ENCODE peak calls at places on chromosomes 11 and 22, in ten cellular contexts. R is IMR-90, B is body of pancreas, K is uterus, U is right lobe of liver, P is heart left ventricle, M is endothelial cell of umbilical vein, N is tibial nerve, X is Peyer's patch, W is A549. E is an unnamed sample. For H3K4me1, the result is how much of the 10 kb centered on the place peaks cover.

GRCh38 chr11:9574556-9574805 is 1.0 kb downstream of the WEE1 start:
- DNase-seq in R (no peak), B (no peak), K (peak), U (peak), P (peak), M (peak), N (no peak), X (peak), W (peak), E (no peak)

GRCh38 chr11:114315749-114316368 is 19.7 kb downstream of the NNMT start:
- DNase-seq in R (no peak), B (peak), K (peak), U (peak), P (no peak), M (peak), N (no peak), X (no peak), W (peak), E (no peak)

GRCh38 chr22:45112136-45112879 is 51.4 kb upstream of the NUP50 start:
- DNase-seq in R (peak), B (no peak), K (no peak), U (no peak), P (no peak), M (no peak), N (no peak), X (no peak), W (no peak), E (no peak)

GRCh38 chr22:32858957-32859356 is 57.5 kb downstream of the TIMP3 start:
- DNase-seq in R (no peak), B (no peak), K (no peak), U (no peak), P (no peak), M (no peak), N (no peak), X (no peak), W (no peak), E (no peak)

GRCh38 chr22:26685601-26686000 is 28.2 kb downstream of the MIAT start:
- DNase-seq in R (no peak), B (no peak), K (no peak), U (no peak), P (no peak), M (no peak), N (no peak), X (no peak), W (no peak), E (no peak)

GRCh38 chr22:25148149-25148691 is 51.4 kb upstream of the CRYBB3 start:
- DNase-seq in R (no peak), B (peak), K (no peak), U (peak), P (no peak), M (peak), N (no peak), X (no peak), W (no peak), E (no peak)

GRCh38 chr22:33427461-33427860 is 369.3 kb upstream of the SYN3 start:
- DNase-seq in R (no peak), B (no peak), K (no peak), U (no peak), P (no peak), M (no peak), N (no peak), X (no peak), W (no peak), E (no peak)

GRCh38 chr11:67266424-67267187 is at the start of gene GRK2:
- DNase-seq in R (peak), B (peak), K (peak), U (peak), P (no peak), M (no peak), N (no peak), X (no peak), W (peak), E (no peak)

GRCh38 chr11:122804796-122805195 is 33.5 kb upstream of the CRTAM start:
- DNase-seq in R (no peak), B (no peak), K (no peak), U (no peak), P (no peak), M (no peak), N (no peak), X (no peak), W (no peak), E (no peak)

GRCh38 chr11:86947541-86947940 is 7.7 kb downstream of the FZD4 start:
- DNase-seq in R (peak), B (no peak), K (no peak), U (no peak), P (no peak), M (peak), N (no peak), X (no peak), W (no peak), E (no peak)

GRCh38 chr22:45775569-45776312 is 104.1 kb downstream of the ATXN10 start:
- DNase-seq in R (no peak), B (no peak), K (no peak), U (no peak), P (no peak), M (no peak), N (no peak), X (peak), W (no peak), E (no peak)

GRCh38 chr11:110795124-110795624 is 82.9 kb upstream of the ARHGAP20 start:
- DNase-seq in R (peak), B (no peak), K (no peak), U (no peak), P (no peak), M (peak), N (no peak), X (no peak), W (no peak), E (no peak)

GRCh38 chr11:37422511-37422910 is 824.5 kb upstream of the RAG2 start:
- DNase-seq in R (no peak), B (no peak), K (no peak), U (no peak), P (no peak), M (no peak), N (no peak), X (no peak), W (no peak), E (no peak)

GRCh38 chr11:67483901-67484665 is 1.3 kb downstream of the AIP start:
- DNase-seq in R (no peak), B (no peak), K (no peak), U (no peak), P (no peak), M (no peak), N (no peak), X (peak), W (no peak), E (no peak)

GRCh38 chr11:67407700-67408163 is 3.8 kb downstream of the TBC1D10C start:
- DNase-seq in R (no peak), B (no peak), K (no peak), U (no peak), P (no peak), M (no peak), N (no peak), X (no peak), W (no peak), E (no peak)

GRCh38 chr22:38132794-38133193 is 22.3 kb upstream of the BAIAP2L2 start:
- DNase-seq in R (no peak), B (no peak), K (no peak), U (peak), P (no peak), M (no peak), N (no peak), X (no peak), W (no peak), E (no peak)

GRCh38 chr11:87583931-87584330 is 546.2 kb downstream of the TMEM135 start:
- DNase-seq in R (no peak), B (no peak), K (no peak), U (no peak), P (no peak), M (no peak), N (no peak), X (no peak), W (no peak), E (no peak)

GRCh38 chr22:46149998-46150549 is at the start of gene PPARA:
- DNase-seq in R (peak), B (peak), K (peak), U (peak), P (peak), M (peak), N (peak), X (peak), W (peak), E (no peak)

GRCh38 chr11:125886997-125887372 is 483 bp upstream of the HYLS1 start:
- DNase-seq in R (no peak), B (peak), K (peak), U (no peak), P (peak), M (no peak), N (no peak), X (peak), W (peak), E (no peak)

GRCh38 chr11:113725411-113725810 is 19.3 kb upstream of the TMPRSS5 start:
- DNase-seq in R (no peak), B (no peak), K (no peak), U (no peak), P (no peak), M (no peak), N (no peak), X (no peak), W (no peak), E (no peak)

GRCh38 chr22:44305888-44306287 is 6.9 kb downstream of the SHISAL1 start:
- DNase-seq in R (no peak), B (no peak), K (peak), U (no peak), P (no peak), M (no peak), N (no peak), X (no peak), W (no peak), E (no peak)

GRCh38 chr11:433641-434040 is 8.2 kb downstream of the ANO9 start:
- DNase-seq in R (no peak), B (no peak), K (no peak), U (peak), P (no peak), M (no peak), N (no peak), X (no peak), W (no peak), E (no peak)

DNA sequence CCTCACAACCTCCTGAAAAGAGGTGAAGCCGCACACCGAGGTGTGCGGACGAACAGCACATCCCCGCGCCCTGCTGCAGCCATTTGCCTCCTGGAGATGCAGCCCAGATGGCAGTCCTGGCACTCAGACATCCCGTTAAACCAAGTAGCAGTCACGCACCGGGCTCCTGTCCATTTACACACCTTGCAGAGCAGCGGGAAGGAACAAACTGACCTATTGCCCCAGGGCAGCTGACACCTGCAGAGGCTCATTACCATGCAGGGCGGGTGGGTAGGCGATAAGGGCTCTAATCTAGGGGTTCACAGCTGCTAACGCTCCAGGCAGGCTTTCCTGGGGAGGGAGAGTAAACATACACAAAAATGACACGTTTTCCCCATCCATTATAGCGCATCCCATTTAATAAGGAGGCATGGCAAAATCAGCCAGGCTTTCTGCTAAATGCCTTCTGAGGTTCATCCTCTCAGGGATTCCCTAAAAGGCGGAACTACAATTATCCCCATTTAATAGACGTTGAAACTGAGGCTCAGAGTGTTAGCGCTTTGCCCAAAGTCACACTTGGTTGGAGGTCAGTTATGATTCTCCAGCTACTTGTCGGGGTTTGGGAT is 788 bp upstream of the EHBP1L1 start:
- DNase-seq in R (no peak), B (peak), K (no peak), U (no peak), P (no peak), M (peak), N (no peak), X (peak), W (no peak), E (no peak)
- TF ChIP-seq POLR2A in R (no peak), B (no peak), K (no peak), U (no peak), P (no peak), M (no peak), N (no peak), X (peak), W (no peak), E (no peak)

GRCh38 chr11:57426439-57426753 is 525 bp downstream of the SLC43A3 start:
- DNase-seq in R (no peak), B (no peak), K (no peak), U (no peak), P (no peak), M (no peak), N (no peak), X (no peak), W (no peak), E (no peak)
- H3K4me1 ChIP-seq in R (under half), B (half or more), K (under half), U (half or more), P (half or more), M (under half), N (under half), X (under half), W (under half), E (half or more)

DNA sequence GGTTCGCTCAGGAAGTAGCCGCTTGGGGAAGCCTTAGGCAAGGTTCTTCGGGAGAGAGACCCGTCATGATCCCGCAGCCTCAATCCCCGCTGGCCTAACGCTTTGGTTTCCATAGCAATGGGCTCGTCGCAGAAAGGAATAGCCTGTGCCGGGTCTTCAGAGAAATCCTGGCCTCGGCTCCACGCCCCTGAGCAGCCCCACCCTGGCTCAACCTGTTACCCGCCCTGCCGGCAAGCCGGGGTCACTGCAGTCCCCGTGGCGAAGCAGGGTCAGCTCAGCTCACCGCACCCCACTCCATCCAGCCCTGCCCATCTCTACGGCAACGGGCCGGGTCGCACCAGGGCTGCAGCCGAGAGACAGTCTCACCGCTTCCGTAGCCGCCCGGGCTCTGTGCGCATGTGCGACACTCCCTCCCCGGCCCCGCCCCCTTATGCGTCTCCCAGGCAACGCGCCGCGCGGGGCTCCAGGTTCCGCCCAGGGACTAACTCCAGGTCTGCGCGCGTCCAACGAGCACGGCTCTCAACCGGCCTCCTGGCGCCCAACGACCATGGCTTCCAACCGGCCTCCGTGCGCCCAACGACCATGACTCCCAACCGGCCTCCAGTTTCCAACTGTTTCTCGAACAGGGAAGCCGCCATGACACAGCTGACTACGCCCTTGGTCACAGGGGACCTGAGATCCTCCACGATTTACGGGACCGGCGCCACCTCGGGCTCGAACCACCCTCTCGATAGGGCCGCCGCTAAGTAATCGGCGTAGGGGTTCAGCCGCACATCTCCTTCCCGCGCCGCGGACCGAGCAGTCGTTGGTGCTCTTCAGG is at the start of gene DUSP18:
- DNase-seq in R (peak), B (peak), K (peak), U (peak), P (peak), M (peak), N (peak), X (peak), W (peak), E (peak)
- TF ChIP-seq POLR2A in R (no peak), B (peak), K (peak), U (no peak), P (peak), M (peak), N (peak), X (peak), W (peak), E (peak)

GRCh38 chr22:23229646-23230045 is 49.3 kb downstream of the BCR start:
- DNase-seq in R (no peak), B (no peak), K (no peak), U (no peak), P (no peak), M (no peak), N (no peak), X (no peak), W (no peak), E (no peak)
- H3K4me1 ChIP-seq in R (under half), B (under half), K (under half), U (under half), P (under half), M (under half), N (under half), X (under half), W (under half), E (under half)

GRCh38 chr22:21641795-21642583 is at the start of gene SDF2L1:
- DNase-seq in R (peak), B (peak), K (peak), U (peak), P (peak), M (peak), N (peak), X (peak), W (peak), E (peak)
- TF ChIP-seq POLR2A in R (peak), B (peak), K (no peak), U (peak), P (peak), M (peak), N (no peak), X (peak), W (peak), E (peak)

E was measured in esophagus squamous epithelium.